ENCODE peak calls at places on chromosomes 5 and 9, in nine cellular contexts. One of them, this sample, is unnamed.
A peak's percentile ranks its signal among the peaks of the same experiment; 100 is the strongest.

GRCh38 chr9:96009690-96010477 is 134.4 kb downstream of the ERCC6L2 start:
- DNase-seq in T follicular helper cell: peak; percentile 12
- DNase-seq in activated T-cell treated with anti-CD3 and anti-CD28 coated beads, Interleukin-2, amount 50 U/mL, for 48 hours: peak; percentile 69
- DNase-seq in GM23248: no peak
- DNase-seq in heart right ventricle: no peak
- DNase-seq in kidney: no peak
- DNase-seq in GM04504: no peak
- DNase-seq in SW480: no peak
- DNase-seq in NCI-H1092 treated with DMSO at 0.1 percent for 48 hours: no peak
- DNase-seq in this sample: no peak

GRCh38 chr9:88746029-88746743 is 211.2 kb downstream of the NXNL2 start:
- DNase-seq in SW480: no peak
- DNase-seq in activated T-cell treated with anti-CD3 and anti-CD28 coated beads, Interleukin-2, amount 50 U/mL, for 48 hours: no peak
- DNase-seq in kidney: peak; percentile 88
- DNase-seq in GM04504: peak; percentile 86
- DNase-seq in NCI-H1092 treated with DMSO at 0.1 percent for 48 hours: no peak
- DNase-seq in GM23248: peak; percentile 95
- DNase-seq in heart right ventricle: peak; percentile 56
- DNase-seq in T follicular helper cell: no peak
- DNase-seq in this sample: peak; percentile 89

GRCh38 chr9:2621678-2622360 is at the start of gene VLDLR:
- DNase-seq in kidney: peak; percentile 84
- DNase-seq in GM04504: no peak
- DNase-seq in heart right ventricle: peak; percentile 67
- DNase-seq in NCI-H1092 treated with DMSO at 0.1 percent for 48 hours: peak; percentile 85
- DNase-seq in T follicular helper cell: no peak
- DNase-seq in activated T-cell treated with anti-CD3 and anti-CD28 coated beads, Interleukin-2, amount 50 U/mL, for 48 hours: peak; percentile 69
- DNase-seq in GM23248: peak; percentile 68
- DNase-seq in SW480: peak; percentile 33
- DNase-seq in this sample: peak; percentile 7

GRCh38 chr9:134058716-134059115 is 9.1 kb downstream of the BRD3 start:
- DNase-seq in kidney: no peak
- DNase-seq in activated T-cell treated with anti-CD3 and anti-CD28 coated beads, Interleukin-2, amount 50 U/mL, for 48 hours: no peak
- DNase-seq in GM23248: peak; percentile 61
- DNase-seq in NCI-H1092 treated with DMSO at 0.1 percent for 48 hours: no peak
- DNase-seq in SW480: no peak
- DNase-seq in heart right ventricle: no peak
- DNase-seq in GM04504: no peak
- DNase-seq in T follicular helper cell: no peak
- DNase-seq in this sample: peak; percentile 13

GRCh38 chr5:56270058-56270457 is 36.9 kb upstream of the ANKRD55 start:
- DNase-seq in T follicular helper cell: no peak
- DNase-seq in SW480: no peak
- DNase-seq in activated T-cell treated with anti-CD3 and anti-CD28 coated beads, Interleukin-2, amount 50 U/mL, for 48 hours: no peak
- DNase-seq in GM23248: no peak
- DNase-seq in heart right ventricle: no peak
- DNase-seq in GM04504: no peak
- DNase-seq in kidney: no peak
- DNase-seq in NCI-H1092 treated with DMSO at 0.1 percent for 48 hours: no peak
- DNase-seq in this sample: no peak

GRCh38 chr5:172733179-172733973 is 37.6 kb downstream of the DUSP1 start:
- DNase-seq in NCI-H1092 treated with DMSO at 0.1 percent for 48 hours: no peak
- DNase-seq in heart right ventricle: peak; percentile 79
- DNase-seq in GM04504: peak; percentile 100
- DNase-seq in GM23248: peak; percentile 99
- DNase-seq in activated T-cell treated with anti-CD3 and anti-CD28 coated beads, Interleukin-2, amount 50 U/mL, for 48 hours: no peak
- DNase-seq in kidney: peak; percentile 96
- DNase-seq in SW480: peak; percentile 97
- DNase-seq in T follicular helper cell: no peak
- DNase-seq in this sample: peak; percentile 100

GRCh38 chr5:144697847-144698262 is 527.2 kb downstream of the KCTD16 start:
- DNase-seq in activated T-cell treated with anti-CD3 and anti-CD28 coated beads, Interleukin-2, amount 50 U/mL, for 48 hours: no peak
- DNase-seq in T follicular helper cell: no peak
- DNase-seq in heart right ventricle: no peak
- DNase-seq in SW480: no peak
- DNase-seq in GM04504: peak; percentile 92
- DNase-seq in NCI-H1092 treated with DMSO at 0.1 percent for 48 hours: no peak
- DNase-seq in GM23248: peak; percentile 97
- DNase-seq in kidney: no peak
- DNase-seq in this sample: peak; percentile 97

GRCh38 chr9:136902259-136902821 is 16.0 kb downstream of the TRAF2 start:
- DNase-seq in GM04504: peak; percentile 28
- DNase-seq in SW480: peak; percentile 72
- DNase-seq in GM23248: peak; percentile 84
- DNase-seq in heart right ventricle: peak; percentile 70
- DNase-seq in kidney: peak; percentile 94
- DNase-seq in T follicular helper cell: peak; percentile 81
- DNase-seq in NCI-H1092 treated with DMSO at 0.1 percent for 48 hours: no peak
- DNase-seq in activated T-cell treated with anti-CD3 and anti-CD28 coated beads, Interleukin-2, amount 50 U/mL, for 48 hours: peak; percentile 89
- DNase-seq in this sample: peak; percentile 31

GRCh38 chr5:12910611-12911010 is 1006.4 kb upstream of the CTNND2 start:
- DNase-seq in NCI-H1092 treated with DMSO at 0.1 percent for 48 hours: no peak
- DNase-seq in T follicular helper cell: no peak
- DNase-seq in activated T-cell treated with anti-CD3 and anti-CD28 coated beads, Interleukin-2, amount 50 U/mL, for 48 hours: no peak
- DNase-seq in GM23248: no peak
- DNase-seq in heart right ventricle: no peak
- DNase-seq in GM04504: no peak
- DNase-seq in SW480: no peak
- DNase-seq in kidney: no peak
- DNase-seq in this sample: no peak

GRCh38 chr9:113619156-113619861 is 155.8 kb downstream of the RGS3 start:
- DNase-seq in GM04504: no peak
- DNase-seq in kidney: peak; percentile 79
- DNase-seq in NCI-H1092 treated with DMSO at 0.1 percent for 48 hours: no peak
- DNase-seq in GM23248: no peak
- DNase-seq in activated T-cell treated with anti-CD3 and anti-CD28 coated beads, Interleukin-2, amount 50 U/mL, for 48 hours: no peak
- DNase-seq in heart right ventricle: no peak
- DNase-seq in T follicular helper cell: no peak
- DNase-seq in SW480: no peak
- DNase-seq in this sample: no peak

GRCh38 chr5:91864902-91865420 is 481.8 kb upstream of the ARRDC3 start:
- DNase-seq in kidney: no peak
- DNase-seq in SW480: no peak
- DNase-seq in heart right ventricle: no peak
- DNase-seq in GM04504: no peak
- DNase-seq in T follicular helper cell: no peak
- DNase-seq in activated T-cell treated with anti-CD3 and anti-CD28 coated beads, Interleukin-2, amount 50 U/mL, for 48 hours: no peak
- DNase-seq in GM23248: peak; percentile 2
- DNase-seq in NCI-H1092 treated with DMSO at 0.1 percent for 48 hours: peak; percentile 7
- DNase-seq in this sample: no peak

GRCh38 chr5:145562931-145563330 is 272.2 kb downstream of the PRELID2 start:
- DNase-seq in heart right ventricle: no peak
- DNase-seq in GM04504: no peak
- DNase-seq in kidney: no peak
- DNase-seq in GM23248: no peak
- DNase-seq in NCI-H1092 treated with DMSO at 0.1 percent for 48 hours: no peak
- DNase-seq in SW480: no peak
- DNase-seq in T follicular helper cell: no peak
- DNase-seq in activated T-cell treated with anti-CD3 and anti-CD28 coated beads, Interleukin-2, amount 50 U/mL, for 48 hours: no peak
- DNase-seq in this sample: no peak

GRCh38 chr9:22136446-22137140 is 127.5 kb upstream of the CDKN2B start:
- DNase-seq in SW480: no peak
- DNase-seq in NCI-H1092 treated with DMSO at 0.1 percent for 48 hours: no peak
- DNase-seq in GM23248: peak; percentile 92
- DNase-seq in GM04504: no peak
- DNase-seq in heart right ventricle: no peak
- DNase-seq in T follicular helper cell: no peak
- DNase-seq in kidney: no peak
- DNase-seq in activated T-cell treated with anti-CD3 and anti-CD28 coated beads, Interleukin-2, amount 50 U/mL, for 48 hours: no peak
- DNase-seq in this sample: no peak

GRCh38 chr5:124746252-124746915 is at the start of gene ZNF608:
- DNase-seq in GM23248: peak; percentile 78
- DNase-seq in NCI-H1092 treated with DMSO at 0.1 percent for 48 hours: peak; percentile 48
- DNase-seq in kidney: no peak
- DNase-seq in GM04504: no peak
- DNase-seq in SW480: peak; percentile 82
- DNase-seq in activated T-cell treated with anti-CD3 and anti-CD28 coated beads, Interleukin-2, amount 50 U/mL, for 48 hours: no peak
- DNase-seq in heart right ventricle: no peak
- DNase-seq in T follicular helper cell: no peak
- DNase-seq in this sample: no peak

GRCh38 chr5:110073534-110073933 is 383.8 kb downstream of the MAN2A1 start:
- DNase-seq in GM04504: no peak
- DNase-seq in activated T-cell treated with anti-CD3 and anti-CD28 coated beads, Interleukin-2, amount 50 U/mL, for 48 hours: no peak
- DNase-seq in SW480: no peak
- DNase-seq in heart right ventricle: no peak
- DNase-seq in kidney: no peak
- DNase-seq in NCI-H1092 treated with DMSO at 0.1 percent for 48 hours: no peak
- DNase-seq in T follicular helper cell: no peak
- DNase-seq in GM23248: no peak
- DNase-seq in this sample: no peak

GRCh38 chr9:72485821-72486605 is 35.4 kb upstream of the TMC1 start:
- DNase-seq in activated T-cell treated with anti-CD3 and anti-CD28 coated beads, Interleukin-2, amount 50 U/mL, for 48 hours: no peak
- DNase-seq in T follicular helper cell: no peak
- DNase-seq in GM23248: peak; percentile 16
- DNase-seq in GM04504: no peak
- DNase-seq in heart right ventricle: no peak
- DNase-seq in kidney: no peak
- DNase-seq in SW480: no peak
- DNase-seq in NCI-H1092 treated with DMSO at 0.1 percent for 48 hours: no peak
- DNase-seq in this sample: no peak

GRCh38 chr5:55232985-55233928 is at the start of gene CCNO:
- DNase-seq in activated T-cell treated with anti-CD3 and anti-CD28 coated beads, Interleukin-2, amount 50 U/mL, for 48 hours: peak; percentile 77
- DNase-seq in GM23248: peak; percentile 90
- DNase-seq in kidney: peak; percentile 92
- DNase-seq in heart right ventricle: peak; percentile 67
- DNase-seq in NCI-H1092 treated with DMSO at 0.1 percent for 48 hours: peak; percentile 67
- DNase-seq in SW480: peak; percentile 83
- DNase-seq in GM04504: peak; percentile 40
- DNase-seq in T follicular helper cell: peak; percentile 45
- DNase-seq in this sample: peak; percentile 72

GRCh38 chr9:124220551-124221451 is 36.9 kb upstream of the NEK6 start:
- DNase-seq in GM23248: peak; percentile 66
- DNase-seq in SW480: no peak
- DNase-seq in NCI-H1092 treated with DMSO at 0.1 percent for 48 hours: peak; percentile 86
- DNase-seq in kidney: peak; percentile 46
- DNase-seq in activated T-cell treated with anti-CD3 and anti-CD28 coated beads, Interleukin-2, amount 50 U/mL, for 48 hours: peak; percentile 14
- DNase-seq in heart right ventricle: no peak
- DNase-seq in GM04504: no peak
- DNase-seq in T follicular helper cell: no peak
- DNase-seq in this sample: peak; percentile 15

GRCh38 chr5:75482482-75482881 is 28.9 kb downstream of the CERT1 start:
- DNase-seq in SW480: no peak
- DNase-seq in NCI-H1092 treated with DMSO at 0.1 percent for 48 hours: no peak
- DNase-seq in GM04504: no peak
- DNase-seq in GM23248: no peak
- DNase-seq in activated T-cell treated with anti-CD3 and anti-CD28 coated beads, Interleukin-2, amount 50 U/mL, for 48 hours: no peak
- DNase-seq in kidney: no peak
- DNase-seq in heart right ventricle: no peak
- DNase-seq in T follicular helper cell: no peak
- DNase-seq in this sample: no peak

GRCh38 chr5:141476132-141476909 is 555 bp downstream of the PCDHGC3 start:
- DNase-seq in T follicular helper cell: no peak
- DNase-seq in NCI-H1092 treated with DMSO at 0.1 percent for 48 hours: no peak
- DNase-seq in GM04504: peak; percentile 64
- DNase-seq in SW480: no peak
- DNase-seq in GM23248: peak; percentile 89
- DNase-seq in kidney: peak; percentile 84
- DNase-seq in activated T-cell treated with anti-CD3 and anti-CD28 coated beads, Interleukin-2, amount 50 U/mL, for 48 hours: peak; percentile 45
- DNase-seq in heart right ventricle: peak; percentile 69
- DNase-seq in this sample: peak; percentile 69

GRCh38 chr5:40549611-40550010 is 130.1 kb upstream of the PTGER4 start:
- DNase-seq in SW480: no peak
- DNase-seq in T follicular helper cell: no peak
- DNase-seq in activated T-cell treated with anti-CD3 and anti-CD28 coated beads, Interleukin-2, amount 50 U/mL, for 48 hours: no peak
- DNase-seq in kidney: no peak
- DNase-seq in heart right ventricle: no peak
- DNase-seq in GM04504: no peak
- DNase-seq in GM23248: peak; percentile 9
- DNase-seq in NCI-H1092 treated with DMSO at 0.1 percent for 48 hours: no peak
- DNase-seq in this sample: no peak

GRCh38 chr9:132327537-132327936 is 27.2 kb downstream of the SETX start:
- DNase-seq in GM23248: no peak
- DNase-seq in activated T-cell treated with anti-CD3 and anti-CD28 coated beads, Interleukin-2, amount 50 U/mL, for 48 hours: no peak
- DNase-seq in kidney: no peak
- DNase-seq in GM04504: no peak
- DNase-seq in NCI-H1092 treated with DMSO at 0.1 percent for 48 hours: no peak
- DNase-seq in SW480: no peak
- DNase-seq in T follicular helper cell: no peak
- DNase-seq in heart right ventricle: no peak
- DNase-seq in this sample: no peak

GRCh38 chr5:84131372-84131771 is 253.3 kb downstream of the EDIL3 start:
- DNase-seq in GM04504: no peak
- DNase-seq in GM23248: no peak
- DNase-seq in activated T-cell treated with anti-CD3 and anti-CD28 coated beads, Interleukin-2, amount 50 U/mL, for 48 hours: no peak
- DNase-seq in SW480: no peak
- DNase-seq in kidney: no peak
- DNase-seq in NCI-H1092 treated with DMSO at 0.1 percent for 48 hours: no peak
- DNase-seq in T follicular helper cell: no peak
- DNase-seq in heart right ventricle: no peak
- DNase-seq in this sample: no peak

GRCh38 chr5:37771731-37772130 is 68.1 kb downstream of the GDNF start:
- DNase-seq in kidney: no peak
- DNase-seq in activated T-cell treated with anti-CD3 and anti-CD28 coated beads, Interleukin-2, amount 50 U/mL, for 48 hours: no peak
- DNase-seq in heart right ventricle: no peak
- DNase-seq in GM23248: peak; percentile 96
- DNase-seq in T follicular helper cell: no peak
- DNase-seq in SW480: peak; percentile 17
- DNase-seq in NCI-H1092 treated with DMSO at 0.1 percent for 48 hours: no peak
- DNase-seq in GM04504: peak; percentile 97
- DNase-seq in this sample: peak; percentile 84

GRCh38 chr9:6897831-6898230 is 140.1 kb downstream of the KDM4C start:
- DNase-seq in GM23248: no peak
- DNase-seq in activated T-cell treated with anti-CD3 and anti-CD28 coated beads, Interleukin-2, amount 50 U/mL, for 48 hours: no peak
- DNase-seq in heart right ventricle: no peak
- DNase-seq in T follicular helper cell: no peak
- DNase-seq in GM04504: no peak
- DNase-seq in NCI-H1092 treated with DMSO at 0.1 percent for 48 hours: no peak
- DNase-seq in kidney: no peak
- DNase-seq in SW480: peak; percentile 94
- DNase-seq in this sample: no peak

GRCh38 chr9:99866398-99866797 is 40.1 kb upstream of the STX17 start:
- DNase-seq in SW480: no peak
- DNase-seq in T follicular helper cell: no peak
- DNase-seq in NCI-H1092 treated with DMSO at 0.1 percent for 48 hours: no peak
- DNase-seq in activated T-cell treated with anti-CD3 and anti-CD28 coated beads, Interleukin-2, amount 50 U/mL, for 48 hours: no peak
- DNase-seq in heart right ventricle: no peak
- DNase-seq in GM04504: no peak
- DNase-seq in kidney: no peak
- DNase-seq in GM23248: no peak
- DNase-seq in this sample: no peak

GRCh38 chr5:38008198-38008597 is 168.4 kb upstream of the GDNF start:
- DNase-seq in heart right ventricle: no peak
- DNase-seq in NCI-H1092 treated with DMSO at 0.1 percent for 48 hours: peak; percentile 79
- DNase-seq in T follicular helper cell: no peak
- DNase-seq in activated T-cell treated with anti-CD3 and anti-CD28 coated beads, Interleukin-2, amount 50 U/mL, for 48 hours: no peak
- DNase-seq in GM04504: no peak
- DNase-seq in GM23248: no peak
- DNase-seq in SW480: no peak
- DNase-seq in kidney: no peak
- DNase-seq in this sample: no peak